ENCODE peak calls at places on chromosomes 16 and 17, in seven cellular contexts. L, W, S, A, H, V and K are unnamed samples.

GRCh38 chr16:9160551-9160911 is 69.1 kb downstream of the HAPSTR1 start:
- DNase-seq in S (no peak), A (no peak), L (no peak), V (no peak), H (no peak), W (no peak), K (no peak)

GRCh38 chr17:28646039-28646754 is 1.2 kb upstream of the BLTP2 start:
- DNase-seq in L (no peak), H (peak), W (no peak), A (no peak), S (no peak), V (no peak), K (no peak)

GRCh38 chr17:40320771-40321501 is 12.0 kb downstream of the RARA start:
- DNase-seq in S (no peak), W (peak), A (peak), V (no peak), L (peak), H (no peak), K (no peak)

GRCh38 chr17:40909755-40910154 is 24.7 kb upstream of the KRT20 start:
- DNase-seq in H (no peak), A (no peak), V (no peak), S (no peak), W (no peak), L (no peak), K (peak)

GRCh38 chr17:72120878-72121163 is at the start of gene SOX9:
- DNase-seq in A (peak), V (peak), S (peak), L (peak), W (peak), H (peak), K (peak)

GRCh38 chr16:85181739-85182129 is 69.5 kb upstream of the CIBAR2 start:
- DNase-seq in A (no peak), S (no peak), H (peak), V (no peak), W (no peak), L (peak), K (no peak)

GRCh38 chr17:5753421-5753820 is 169.1 kb upstream of the NLRP1 start:
- DNase-seq in A (peak), S (no peak), W (no peak), H (no peak), L (no peak), V (no peak), K (no peak)

GRCh38 chr17:1796800-1797199 is 32.9 kb downstream of the SMYD4 start:
- DNase-seq in L (no peak), A (no peak), H (no peak), V (no peak), S (no peak), W (peak), K (no peak)

GRCh38 chr17:68184141-68184571 is 63.7 kb upstream of the AMZ2 start:
- DNase-seq in A (no peak), H (no peak), V (no peak), L (no peak), W (no peak), S (no peak), K (no peak)

GRCh38 chr17:59331929-59332889 is 754 bp downstream of the YPEL2 start:
- DNase-seq in L (peak), A (peak), H (peak), W (peak), V (no peak), S (peak), K (no peak)

GRCh38 chr16:72927199-72928088 is 120.5 kb downstream of the ZFHX3 start:
- DNase-seq in S (no peak), A (no peak), W (peak), H (no peak), L (peak), V (peak), K (peak)

GRCh38 chr16:4426021-4426684 is 485 bp downstream of the DNAJA3 start:
- DNase-seq in A (no peak), W (no peak), H (no peak), V (peak), S (no peak), L (no peak), K (no peak)

GRCh38 chr17:50908140-50908859 is 42.1 kb upstream of the TOB1 start:
- DNase-seq in H (no peak), V (no peak), W (no peak), A (no peak), S (no peak), L (no peak), K (no peak)

GRCh38 chr16:10080031-10080772 is 102.0 kb downstream of the GRIN2A start:
- DNase-seq in A (peak), L (peak), S (no peak), V (no peak), H (peak), W (peak), K (peak)

GRCh38 chr17:27577124-27577761 is 53.7 kb upstream of the LGALS9 start:
- DNase-seq in S (no peak), W (no peak), H (peak), A (no peak), V (no peak), L (peak), K (peak)

GRCh38 chr16:2064368-2064945 is 16.7 kb downstream of the TSC2 start:
- DNase-seq in S (no peak), W (no peak), L (peak), H (no peak), V (no peak), A (no peak), K (no peak)

GRCh38 chr17:7220593-7221280 is 999 bp downstream of the ACADVL start:
- DNase-seq in W (peak), A (no peak), V (peak), S (peak), L (peak), H (peak), K (peak)

GRCh38 chr17:72386619-72387237 is 265.9 kb downstream of the SOX9 start:
- DNase-seq in S (no peak), A (no peak), H (no peak), W (no peak), V (no peak), L (no peak), K (peak)

GRCh38 chr16:58196898-58197313 is 1.0 kb downstream of the CSNK2A2 start:
- DNase-seq in H (no peak), S (no peak), L (no peak), A (no peak), V (no peak), W (no peak), K (peak)

GRCh38 chr17:77854083-77854758 is 104.3 kb upstream of the TNRC6C start:
- DNase-seq in L (no peak), W (no peak), V (no peak), S (no peak), H (no peak), A (no peak), K (no peak)

GRCh38 chr16:87143661-87144121 is 173.5 kb downstream of the C16orf95 start:
- DNase-seq in H (no peak), L (no peak), V (no peak), W (no peak), A (peak), S (no peak), K (no peak)

GRCh38 chr17:4914009-4914408 is 11.1 kb upstream of the CHRNE start:
- DNase-seq in S (no peak), W (no peak), A (no peak), V (no peak), H (no peak), L (no peak), K (no peak)

GRCh38 chr16:13999071-13999894 is 71.8 kb upstream of the MRTFB start:
- DNase-seq in L (no peak), A (no peak), H (no peak), W (no peak), V (no peak), S (peak), K (no peak)

GRCh38 chr16:31001507-31002251 is 8.8 kb downstream of the STX1B start:
- DNase-seq in V (no peak), S (no peak), A (no peak), W (no peak), L (peak), H (no peak), K (no peak)

GRCh38 chr16:53080345-53081031 is 25.7 kb downstream of the CHD9 start:
- DNase-seq in V (peak), L (no peak), A (peak), H (peak), S (no peak), W (peak), K (peak)

GRCh38 chr17:51427259-51428255 is 167.2 kb downstream of the UTP18 start:
- DNase-seq in W (no peak), H (no peak), S (peak), L (no peak), A (no peak), V (no peak), K (no peak)

GRCh38 chr17:1331708-1332107 is 52.2 kb downstream of the TRARG1 start:
- DNase-seq in A (no peak), V (no peak), W (no peak), L (peak), H (no peak), S (peak), K (no peak)

GRCh38 chr16:89052824-89053724 is 40.6 kb upstream of the ACSF3 start:
- DNase-seq in L (peak), H (no peak), V (peak), A (no peak), S (no peak), W (no peak), K (no peak)

GRCh38 chr17:66725956-66726355 is 109.0 kb upstream of the CACNG5 start:
- DNase-seq in W (peak), V (no peak), S (no peak), A (no peak), H (no peak), L (no peak), K (no peak)

GRCh38 chr17:74259667-74260524 is 14.1 kb upstream of the DNAI2 start:
- DNase-seq in W (no peak), L (no peak), S (no peak), V (no peak), A (no peak), H (no peak), K (no peak)

GRCh38 chr17:82281502-82282238 is 8.2 kb upstream of the CSNK1D start:
- DNase-seq in W (no peak), A (no peak), L (peak), H (no peak), V (no peak), S (no peak), K (peak)

GRCh38 chr17:44587339-44587738 is 30.1 kb downstream of the FZD2 start:
- DNase-seq in L (no peak), H (peak), V (peak), S (no peak), A (peak), W (no peak), K (peak)

GRCh38 chr16:72286936-72287620 is 115.1 kb upstream of the PMFBP1 start:
- DNase-seq in S (no peak), L (no peak), A (no peak), H (no peak), W (no peak), V (no peak), K (peak)

GRCh38 chr16:69818811-69819587 is 56.9 kb downstream of the WWP2 start:
- DNase-seq in V (no peak), L (no peak), S (no peak), W (no peak), H (peak), A (no peak), K (no peak)

GRCh38 chr17:30831257-30831656 is 509 bp upstream of the ATAD5 start:
- DNase-seq in L (no peak), A (no peak), H (no peak), S (peak), V (peak), W (no peak), K (peak)

GRCh38 chr16:86913886-86914285 is 335.5 kb downstream of the FOXL1 start:
- DNase-seq in S (no peak), V (no peak), L (no peak), A (peak), H (no peak), W (no peak), K (no peak)

GRCh38 chr17:46212634-46213435 is 19.6 kb upstream of the KANSL1 start:
- DNase-seq in A (peak), W (peak), V (peak), L (no peak), H (peak), S (peak), K (peak)

GRCh38 chr16:81900456-81900855 is 110.8 kb downstream of the SDR42E1 start:
- DNase-seq in A (no peak), S (no peak), L (no peak), W (peak), H (no peak), V (no peak), K (no peak)
- TF ChIP-seq CTCF in A (no peak), S (no peak), L (no peak), W (no peak), H (no peak), V (no peak), K (no peak)

GRCh38 chr17:65194670-65195334 is 57.6 kb downstream of the RGS9 start:
- DNase-seq in V (no peak), W (no peak), H (no peak), L (no peak), S (no peak), A (no peak), K (no peak)
- TF ChIP-seq CTCF in V (no peak), W (no peak), H (no peak), L (no peak), S (no peak), A (no peak), K (no peak)

GRCh38 chr16:50878536-50878935 is 136.7 kb downstream of the CYLD start:
- DNase-seq in S (no peak), A (no peak), H (no peak), L (no peak), W (no peak), V (no peak), K (no peak)
- TF ChIP-seq CTCF in S (no peak), A (no peak), H (no peak), L (no peak), W (no peak), V (no peak), K (no peak)

GRCh38 chr16:80614908-80615696 is 74.3 kb downstream of the DYNLRB2 start:
- DNase-seq in S (no peak), A (no peak), W (no peak), V (peak), H (no peak), L (no peak), K (peak)
- TF ChIP-seq CTCF in S (no peak), A (no peak), W (no peak), V (no peak), H (no peak), L (no peak), K (no peak)

GRCh38 chr17:36879599-36880255 is 57.5 kb upstream of the LHX1 start:
- DNase-seq in W (no peak), S (no peak), A (no peak), V (no peak), H (no peak), L (no peak), K (no peak)
- TF ChIP-seq CTCF in W (no peak), S (no peak), A (no peak), V (no peak), H (no peak), L (no peak), K (no peak)

DNA sequence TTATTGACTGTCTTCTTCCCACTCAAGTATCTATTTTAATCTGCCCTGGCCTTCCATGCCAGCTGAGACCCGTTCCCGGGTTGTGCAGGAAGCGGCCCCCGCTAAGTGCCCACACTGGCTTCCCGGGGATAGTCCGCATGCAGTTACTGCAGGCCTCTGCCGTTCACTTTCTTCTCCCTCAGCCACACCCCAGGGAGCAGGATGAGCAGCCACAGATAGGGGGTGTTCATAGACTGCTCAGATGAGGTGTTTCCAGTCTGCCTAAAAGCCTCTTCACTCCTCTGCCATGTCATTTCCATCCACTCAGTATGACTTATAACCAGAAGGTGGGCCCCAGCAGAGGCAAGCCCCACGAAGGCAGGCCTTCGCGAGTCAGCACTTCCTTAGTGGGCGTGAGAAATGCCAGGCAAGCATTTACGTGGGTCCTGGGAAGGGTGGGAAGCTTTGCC is 7.7 kb downstream of the MED9 start:
- DNase-seq in V (no peak), A (no peak), W (no peak), L (no peak), S (no peak), H (no peak), K (peak)
- TF ChIP-seq CTCF in V (no peak), A (no peak), W (no peak), L (no peak), S (no peak), H (no peak), K (no peak)

GRCh38 chr17:76000016-76000754 is 470 bp upstream of the CDK3 start:
- DNase-seq in A (no peak), S (peak), H (no peak), W (no peak), V (peak), L (peak), K (peak)

GRCh38 chr17:76003915-76004314 is 3.3 kb downstream of the CDK3 start:
- DNase-seq in S (no peak), L (no peak), A (no peak), W (no peak), V (no peak), H (no peak), K (peak)

GRCh38 chr17:75998327-75998795 is 2.3 kb upstream of the CDK3 start:
- DNase-seq in L (no peak), V (no peak), A (no peak), W (no peak), S (no peak), H (no peak), K (no peak)

GRCh38 chr17:76002100-76002499 is 1.4 kb downstream of the CDK3 start:
- DNase-seq in S (no peak), W (no peak), A (no peak), H (no peak), V (no peak), L (peak), K (no peak)

DNA sequence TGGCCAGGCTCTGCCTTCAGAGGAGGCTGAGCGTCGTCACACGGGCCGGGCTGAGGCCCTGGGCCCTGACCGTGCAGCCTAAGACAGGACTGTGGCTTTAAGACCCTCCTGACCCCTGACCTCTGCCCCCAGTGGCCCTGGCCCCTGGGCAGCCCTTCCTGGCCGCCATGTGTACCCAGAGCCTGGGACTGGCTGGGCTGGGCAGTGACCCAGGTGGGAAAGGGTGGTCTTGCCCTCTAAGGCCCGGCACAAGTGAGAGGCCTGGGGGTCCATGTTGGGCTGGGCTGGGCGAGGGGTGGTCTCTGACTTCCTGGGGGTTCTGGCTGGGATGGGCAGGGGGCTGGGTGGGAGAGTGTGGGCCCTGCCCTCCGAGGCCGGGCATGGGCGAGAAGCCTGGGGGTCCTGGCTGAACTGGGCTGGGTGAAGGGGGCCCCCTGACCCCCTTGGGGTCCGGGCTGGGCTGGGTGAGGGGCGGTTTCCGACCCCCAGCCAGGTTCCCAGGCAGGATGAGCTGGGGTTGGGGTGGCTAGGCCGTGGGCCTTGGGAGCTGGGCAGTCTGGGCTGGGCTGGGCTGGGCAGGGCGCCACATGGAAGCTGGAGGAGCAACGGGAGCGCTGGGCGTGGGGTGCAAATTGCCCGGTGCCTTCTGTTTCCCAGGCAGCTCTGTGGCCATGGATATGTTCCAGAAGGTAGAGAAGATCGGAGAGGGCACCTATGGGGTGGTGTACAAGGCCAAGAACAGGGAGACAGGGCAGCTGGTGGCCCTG is at the start of gene CDK3:
- DNase-seq in L (peak), W (no peak), H (no peak), A (no peak), V (no peak), S (no peak), K (no peak)
- TF ChIP-seq CTCF in L (no peak), W (no peak), H (no peak), A (no peak), V (peak), S (no peak), K (no peak)

DNA sequence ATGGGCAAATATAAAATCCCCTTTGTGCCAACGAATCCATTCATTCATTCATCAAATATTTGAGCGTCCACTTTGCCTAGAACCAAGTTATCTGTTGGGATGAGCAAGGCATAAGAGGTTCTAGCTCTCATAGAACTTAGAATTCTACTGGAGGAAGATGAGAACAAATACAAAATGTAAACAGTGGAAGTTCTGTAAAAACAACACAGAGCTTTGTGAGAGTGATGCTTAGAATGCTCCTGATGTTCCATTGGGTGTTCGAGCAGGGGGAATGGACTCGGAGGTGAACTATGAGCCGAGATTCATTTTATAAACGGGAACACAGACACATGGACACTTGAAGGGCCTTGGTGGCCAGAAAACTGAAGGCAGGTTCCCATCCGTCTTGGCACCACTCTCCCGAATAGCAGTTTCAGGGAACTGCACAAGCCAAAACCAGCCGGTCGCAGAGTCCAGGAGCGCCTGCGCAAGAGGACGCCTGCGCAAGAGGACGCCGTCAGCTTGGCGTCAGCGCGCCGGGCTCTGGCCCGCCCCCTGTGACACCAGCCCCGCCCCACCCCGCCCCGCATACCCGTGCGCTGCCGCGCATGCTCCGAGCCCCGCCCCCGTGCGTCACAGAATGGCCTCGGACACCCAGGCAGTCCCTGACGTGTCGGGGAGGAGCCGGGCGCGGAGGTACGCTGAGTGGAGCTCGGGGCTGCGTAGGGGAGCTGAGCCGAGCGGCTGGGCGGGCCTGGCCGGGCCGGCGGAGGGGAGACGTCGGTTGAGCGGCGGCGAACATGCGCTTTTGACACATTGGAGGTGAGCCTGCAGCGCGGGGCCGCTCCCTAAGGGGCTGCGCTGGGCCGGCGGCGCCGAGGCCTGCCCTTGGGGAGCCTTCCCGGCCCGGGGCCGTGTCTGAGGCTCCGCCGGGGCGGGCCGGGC is at the start of gene NDEL1:
- DNase-seq in V (peak), H (peak), L (peak), W (peak), A (peak), S (peak), K (peak)
- TF ChIP-seq CTCF in V (no peak), H (no peak), L (no peak), W (no peak), A (peak), S (no peak), K (no peak)